ENCODE peak calls at places on chromosomes 13 and 19, in nine cellular contexts. P is omental fat pad, R is choroid plexus epithelial cell, N is gastrocnemius medialis, X is fibroblast of pulmonary artery, Q is PC-3, J is breast epithelium, V is endodermal cell, C is HL-60. A is an unnamed sample.

GRCh38 chr13:62512194-62513141 is 1096.8 kb upstream of the PCDH20 start:
- DNase-seq in P (no peak), R (peak; percentile 65), N (no peak), X (peak; percentile 33), Q (peak; percentile 58), J (peak; percentile 20), V (peak; percentile 84), C (peak; percentile 40), A (peak; percentile 44)

GRCh38 chr13:83248751-83249150 is 633.5 kb downstream of the SLITRK1 start:
- DNase-seq in P (no peak), R (no peak), N (no peak), X (peak; percentile 4), Q (no peak), J (no peak), V (no peak), C (no peak), A (peak; percentile 92)

GRCh38 chr13:30398601-30399072 is 23.7 kb upstream of the UBE2L5 start:
- DNase-seq in P (no peak), R (no peak), N (no peak), X (peak; percentile 21), Q (no peak), J (no peak), V (no peak), C (no peak), A (no peak)

GRCh38 chr13:41639955-41640780 is 182.8 kb downstream of the RGCC start:
- DNase-seq in P (no peak), R (no peak), N (no peak), X (peak; percentile 87), Q (no peak), J (no peak), V (no peak), C (no peak), A (no peak)

GRCh38 chr13:66811445-66811844 is 418.7 kb downstream of the PCDH9 start:
- DNase-seq in P (no peak), R (no peak), N (no peak), X (no peak), Q (no peak), J (no peak), V (no peak), C (no peak), A (no peak)

GRCh38 chr13:21606781-21607180 is 2.8 kb upstream of the MICU2 start:
- DNase-seq in P (no peak), R (no peak), N (no peak), X (no peak), Q (no peak), J (no peak), V (no peak), C (no peak), A (no peak)

GRCh38 chr13:78133511-78133910 is 214.9 kb upstream of the EDNRB start:
- DNase-seq in P (no peak), R (no peak), N (no peak), X (no peak), Q (no peak), J (no peak), V (no peak), C (no peak), A (no peak)

GRCh38 chr19:48656840-48657474 is 11.0 kb upstream of the CA11 start:
- DNase-seq in P (no peak), R (peak; percentile 86), N (no peak), X (peak; percentile 82), Q (peak; percentile 20), J (no peak), V (peak; percentile 73), C (no peak), A (peak; percentile 81)

GRCh38 chr13:33678906-33679657 is 138.9 kb upstream of the RFC3 start:
- DNase-seq in P (peak; percentile 31), R (peak; percentile 88), N (no peak), X (peak; percentile 95), Q (peak; percentile 90), J (peak; percentile 66), V (no peak), C (peak; percentile 70), A (peak; percentile 94)

GRCh38 chr19:4322942-4323665 is 15.5 kb downstream of the STAP2 start:
- DNase-seq in P (no peak), R (no peak), N (no peak), X (no peak), Q (no peak), J (no peak), V (no peak), C (no peak), A (no peak)

GRCh38 chr13:31154939-31155338 is 6.8 kb downstream of the HSPH1 start:
- DNase-seq in P (no peak), R (peak; percentile 57), N (no peak), X (no peak), Q (no peak), J (no peak), V (no peak), C (no peak), A (no peak)

GRCh38 chr19:16678498-16678897 is 17.6 kb downstream of the TMEM38A start:
- DNase-seq in P (no peak), R (no peak), N (no peak), X (no peak), Q (no peak), J (no peak), V (no peak), C (no peak), A (peak; percentile 22)

GRCh38 chr19:33904681-33905080 is 108.0 kb downstream of the KCTD15 start:
- DNase-seq in P (no peak), R (peak; percentile 93), N (no peak), X (peak; percentile 39), Q (peak; percentile 14), J (no peak), V (peak; percentile 87), C (no peak), A (peak; percentile 68)

GRCh38 chr19:7681336-7682174 is 922 bp downstream of the TRAPPC5 start:
- DNase-seq in P (peak; percentile 79), R (peak; percentile 79), N (peak; percentile 68), X (peak; percentile 80), Q (peak; percentile 75), J (peak; percentile 80), V (peak; percentile 93), C (peak; percentile 100), A (peak; percentile 86)

GRCh38 chr19:39408392-39409206 is 2.0 kb downstream of the ZFP36 start:
- DNase-seq in P (no peak), R (peak; percentile 56), N (peak; percentile 67), X (peak; percentile 66), Q (peak; percentile 58), J (no peak), V (peak; percentile 64), C (no peak), A (peak; percentile 77)

GRCh38 chr19:42091300-42092266 is 15.6 kb downstream of the ZNF574 start:
- DNase-seq in P (no peak), R (no peak), N (no peak), X (peak; percentile 69), Q (peak; percentile 49), J (no peak), V (no peak), C (no peak), A (peak; percentile 68)

GRCh38 chr19:5665781-5666513 is 14.4 kb downstream of the MICOS13 start:
- DNase-seq in P (no peak), R (peak; percentile 80), N (no peak), X (peak; percentile 58), Q (peak; percentile 58), J (no peak), V (no peak), C (no peak), A (peak; percentile 64)
- TF ChIP-seq CTCF in P (no peak), R (peak; percentile 55), N (no peak), X (peak; percentile 23), Q (peak; percentile 42), J (no peak), V (peak; percentile 36), C (no peak), A (no peak)

GRCh38 chr13:71977028-71977427 is 110.0 kb upstream of the DACH1 start:
- DNase-seq in P (no peak), R (no peak), N (no peak), X (no peak), Q (no peak), J (no peak), V (no peak), C (no peak), A (no peak)

DNA sequence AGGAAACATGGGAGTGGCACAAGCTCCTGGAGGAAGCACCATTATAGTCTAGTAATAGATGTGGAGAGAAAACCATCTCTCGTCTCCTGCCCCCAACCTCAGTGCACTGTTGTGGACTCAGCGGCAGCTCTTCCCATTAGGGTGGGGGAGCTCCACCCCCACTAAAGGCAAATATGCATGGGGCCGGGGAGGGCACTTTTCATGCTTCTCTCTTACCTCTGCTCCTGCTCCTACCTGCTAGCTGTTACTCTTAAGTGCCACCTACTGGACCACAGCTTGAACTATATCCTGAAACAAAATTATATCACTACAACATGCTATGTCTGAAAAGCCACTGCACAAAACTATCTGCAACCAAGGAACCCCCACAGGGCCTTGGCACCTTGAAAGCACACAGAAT is 112.6 kb upstream of the DACH1 start:
- DNase-seq in P (no peak), R (peak; percentile 25), N (no peak), X (peak; percentile 8), Q (peak; percentile 16), J (no peak), V (peak; percentile 62), C (peak; percentile 14), A (peak; percentile 16)
- TF ChIP-seq CTCF in P (no peak), R (peak; percentile 51), N (no peak), X (peak; percentile 21), Q (peak; percentile 48), J (no peak), V (peak; percentile 79), C (no peak), A (peak; percentile 22)

DNA sequence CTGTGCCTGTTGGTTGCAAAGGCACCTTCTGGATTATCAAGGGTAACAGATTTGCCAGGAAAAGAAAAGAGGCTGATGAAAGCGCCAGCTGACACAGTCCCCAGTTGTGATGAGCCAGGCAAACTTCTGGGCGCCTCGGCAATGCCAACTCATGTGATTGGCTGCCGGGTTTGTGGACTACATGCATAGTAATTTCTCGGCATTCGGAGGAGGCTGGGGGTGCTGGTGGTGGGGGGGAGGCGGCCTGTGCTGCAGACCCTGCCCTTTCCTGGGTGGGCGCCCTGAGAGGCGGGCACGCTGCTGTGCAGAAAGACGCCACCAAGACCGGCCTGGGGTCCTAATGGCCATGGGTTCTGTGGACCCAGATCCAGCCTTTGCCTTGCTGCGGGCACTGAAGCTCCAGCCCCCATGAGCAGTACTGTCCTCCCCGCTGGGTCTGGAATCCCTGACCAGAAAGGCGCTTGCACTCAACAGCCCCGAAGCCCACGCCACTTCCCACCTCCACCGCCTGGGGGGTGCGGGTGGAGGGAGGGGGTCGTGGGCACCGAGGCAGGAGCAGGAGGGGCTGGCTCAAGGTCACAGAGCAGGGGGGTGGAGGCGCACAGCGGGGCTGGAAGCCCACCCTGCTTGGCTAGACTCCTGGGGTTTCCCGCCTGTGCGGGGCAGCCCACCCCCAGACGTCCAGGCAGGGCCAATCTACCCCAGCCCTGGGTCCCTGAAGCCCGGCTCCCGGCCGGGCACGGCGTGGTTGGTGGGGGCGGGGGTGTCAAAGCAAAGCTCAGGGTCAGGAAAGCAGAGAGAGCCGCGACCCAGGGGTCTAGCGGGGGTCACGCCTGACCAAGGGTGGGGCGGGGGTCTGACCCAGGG is 1.0 kb downstream of the DIRAS1 start:
- DNase-seq in P (no peak), R (peak; percentile 22), N (no peak), X (no peak), Q (no peak), J (no peak), V (peak; percentile 87), C (no peak), A (peak; percentile 12)
- TF ChIP-seq CTCF in P (no peak), R (no peak), N (no peak), X (no peak), Q (no peak), J (no peak), V (peak; percentile 60), C (no peak), A (no peak)

DNA sequence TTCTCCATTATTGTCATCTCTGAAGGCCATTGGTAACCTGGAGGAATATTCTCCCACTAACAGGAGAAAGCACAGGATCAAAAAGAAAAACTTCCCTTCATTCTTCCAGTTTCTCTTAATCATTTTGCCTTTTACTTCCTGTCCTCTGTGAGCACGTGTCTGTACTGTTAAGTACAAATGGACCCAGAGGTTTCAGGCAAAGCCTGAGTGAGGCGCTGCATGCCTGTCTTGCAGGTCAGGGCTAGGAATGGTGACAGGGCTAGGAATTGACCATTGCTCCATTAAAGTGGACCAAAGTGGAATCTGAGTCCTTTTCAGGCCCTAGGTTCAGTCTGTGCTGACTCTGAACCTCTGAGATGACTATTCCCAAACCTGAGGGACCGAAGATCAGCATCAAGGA is 326.7 kb downstream of the SHISA2 start:
- DNase-seq in P (no peak), R (no peak), N (no peak), X (no peak), Q (no peak), J (no peak), V (no peak), C (no peak), A (no peak)
- TF ChIP-seq CTCF in P (no peak), R (peak; percentile 4), N (no peak), X (no peak), Q (peak; percentile 12), J (no peak), V (peak; percentile 56), C (no peak), A (no peak)

A was measured in MCF 10A.